ENCODE peak calls at places on chromosome 17, in six cellular contexts. J is CD8-positive, alpha-beta memory T cell; O is SHP77; Z is thoracic aorta; X is SK-MEL-5; V is adrenal gland. G is an unnamed sample.

GRCh38 chr17:54754560-54754959 is 146.1 kb upstream of the TOM1L1 start:
- DNase-seq in J (no peak), O (no peak), Z (no peak), X (peak), V (no peak), G (peak)

GRCh38 chr17:66347661-66348604 is 45.5 kb downstream of the PRKCA start:
- DNase-seq in J (no peak), O (no peak), Z (no peak), X (no peak), V (peak), G (no peak)

GRCh38 chr17:63095459-63095858 is 129.4 kb downstream of the TANC2 start:
- DNase-seq in J (no peak), O (no peak), Z (no peak), X (no peak), V (no peak), G (no peak)

GRCh38 chr17:76714822-76715461 is 4.2 kb upstream of the MXRA7 start:
- DNase-seq in J (peak), O (peak), Z (no peak), X (peak), V (peak), G (peak)

GRCh38 chr17:14459955-14460354 is 159.1 kb downstream of the HS3ST3B1 start:
- DNase-seq in J (no peak), O (no peak), Z (no peak), X (no peak), V (no peak), G (no peak)

GRCh38 chr17:56819431-56820145 is 14.1 kb downstream of the C17orf67 start:
- DNase-seq in J (peak), O (peak), Z (no peak), X (peak), V (peak), G (peak)

GRCh38 chr17:48506246-48506645 is 24.6 kb downstream of the HOXB1 start:
- DNase-seq in J (no peak), O (peak), Z (no peak), X (no peak), V (no peak), G (no peak)

GRCh38 chr17:82243648-82244412 is 15.0 kb downstream of the SLC16A3 start:
- DNase-seq in J (no peak), O (no peak), Z (no peak), X (no peak), V (no peak), G (peak)

GRCh38 chr17:36705651-36706436 is 104.5 kb downstream of the MRM1 start:
- DNase-seq in J (peak), O (peak), Z (no peak), X (peak), V (peak), G (peak)

GRCh38 chr17:57983446-57983845 is 4.6 kb downstream of the VEZF1 start:
- DNase-seq in J (no peak), O (no peak), Z (no peak), X (no peak), V (no peak), G (no peak)

GRCh38 chr17:9468532-9468931 is 107.1 kb downstream of the STX8 start:
- DNase-seq in J (no peak), O (no peak), Z (no peak), X (no peak), V (peak), G (no peak)

GRCh38 chr17:46115687-46116086 is 77.5 kb downstream of the KANSL1 start:
- DNase-seq in J (no peak), O (no peak), Z (no peak), X (no peak), V (no peak), G (no peak)

GRCh38 chr17:72378414-72379395 is 257.9 kb downstream of the SOX9 start:
- DNase-seq in J (no peak), O (no peak), Z (no peak), X (no peak), V (no peak), G (peak)

GRCh38 chr17:67107811-67108210 is 63.5 kb downstream of the CACNG1 start:
- DNase-seq in J (no peak), O (no peak), Z (no peak), X (peak), V (no peak), G (no peak)

GRCh38 chr17:75078097-75079022 is 9.4 kb upstream of the SLC16A5 start:
- DNase-seq in J (no peak), O (no peak), Z (no peak), X (peak), V (peak), G (peak)

GRCh38 chr17:82019905-82020873 is 2.5 kb downstream of the CENPX start:
- DNase-seq in J (peak), O (peak), Z (no peak), X (peak), V (peak), G (peak)

GRCh38 chr17:5355416-5356129 is 63.9 kb downstream of the NUP88 start:
- DNase-seq in J (no peak), O (no peak), Z (no peak), X (no peak), V (no peak), G (peak)

GRCh38 chr17:48375356-48375755 is 54.7 kb downstream of the SKAP1 start:
- DNase-seq in J (no peak), O (no peak), Z (no peak), X (no peak), V (no peak), G (no peak)

GRCh38 chr17:3011891-3012290 is 51.5 kb downstream of the OR1D5 start:
- DNase-seq in J (no peak), O (no peak), Z (no peak), X (no peak), V (no peak), G (no peak)

GRCh38 chr17:68981288-68981687 is 26.1 kb upstream of the ABCA8 start:
- DNase-seq in J (no peak), O (no peak), Z (no peak), X (peak), V (peak), G (peak)

GRCh38 chr17:35238817-35239216 is 4.1 kb upstream of the SLFN5 start:
- DNase-seq in J (no peak), O (no peak), Z (no peak), X (no peak), V (no peak), G (peak)

GRCh38 chr17:7835818-7836595 is 2.0 kb downstream of the KDM6B start:
- DNase-seq in J (no peak), O (peak), Z (no peak), X (peak), V (peak), G (no peak)

GRCh38 chr17:57260325-57261083 is 4.2 kb downstream of the MSI2 start:
- DNase-seq in J (no peak), O (no peak), Z (no peak), X (no peak), V (no peak), G (no peak)

GRCh38 chr17:17134952-17135340 is 71.2 kb downstream of the PLD6 start:
- DNase-seq in J (no peak), O (peak), Z (no peak), X (no peak), V (no peak), G (peak)

GRCh38 chr17:20008242-20009051 is 712 bp upstream of the SPECC1 start:
- DNase-seq in J (peak), O (peak), Z (no peak), X (no peak), V (peak), G (no peak)

GRCh38 chr17:31537558-31537957 is 146.1 kb downstream of the RAB11FIP4 start:
- DNase-seq in J (no peak), O (no peak), Z (no peak), X (no peak), V (peak), G (peak)

GRCh38 chr17:34616148-34616547 is 36.8 kb downstream of the TMEM132E start:
- DNase-seq in J (no peak), O (no peak), Z (no peak), X (no peak), V (no peak), G (no peak)

GRCh38 chr17:81228420-81228819 is 5.7 kb upstream of the CEP131 start:
- DNase-seq in J (no peak), O (no peak), Z (no peak), X (no peak), V (no peak), G (no peak)

GRCh38 chr17:28344011-28344410 is 8.4 kb downstream of the TNFAIP1 start:
- DNase-seq in J (no peak), O (no peak), Z (no peak), X (no peak), V (no peak), G (peak)

G was measured in osteoblast.